ENCODE peak calls at places on chromosomes 3 and 15, in five cellular contexts. S is sigmoid colon, V is breast epithelium, K is GM12878, Y is K562. I is an unnamed sample.
A peak's percentile ranks its signal among the peaks of the same experiment; 100 is the strongest.

GRCh38 chr3:131081224-131081623 is 54.5 kb downstream of the NEK11 start:
- DNase-seq in S (no peak), V (no peak), K (no peak), Y (no peak), I (no peak)

GRCh38 chr3:38168151-38168987 is 3.0 kb downstream of the OXSR1 start:
- DNase-seq in S (no peak), V (no peak), K (no peak), Y (no peak), I (no peak)

GRCh38 chr3:13495921-13496723 is 16.0 kb downstream of the HDAC11 start:
- DNase-seq in S (peak; percentile 92), V (peak; percentile 77), K (peak; percentile 17), Y (peak; percentile 79), I (peak; percentile 84)

GRCh38 chr3:159929181-159929893 is 59.3 kb upstream of the IL12A start:
- DNase-seq in S (no peak), V (no peak), K (no peak), Y (no peak), I (no peak)

GRCh38 chr3:119323401-119324107 is 29.4 kb downstream of the ARHGAP31 start:
- DNase-seq in S (no peak), V (no peak), K (no peak), Y (no peak), I (no peak)

GRCh38 chr3:55202320-55202719 is 274.5 kb upstream of the LRTM1 start:
- DNase-seq in S (no peak), V (no peak), K (no peak), Y (no peak), I (no peak)

GRCh38 chr15:97968380-97968779 is 7.9 kb downstream of the ARRDC4 start:
- DNase-seq in S (no peak), V (no peak), K (no peak), Y (no peak), I (no peak)

GRCh38 chr15:73225358-73226015 is 143.3 kb downstream of the HCN4 start:
- DNase-seq in S (no peak), V (no peak), K (no peak), Y (peak; percentile 32), I (no peak)

GRCh38 chr3:2643606-2644005 is 466.6 kb downstream of the IL5RA start:
- DNase-seq in S (no peak), V (no peak), K (no peak), Y (no peak), I (no peak)

GRCh38 chr3:20984594-20985207 is 766.3 kb downstream of the ZNF385D start:
- DNase-seq in S (no peak), V (no peak), K (no peak), Y (no peak), I (no peak)

GRCh38 chr15:52186651-52187486 is 4.3 kb downstream of the GNB5 start:
- DNase-seq in S (no peak), V (no peak), K (no peak), Y (no peak), I (no peak)

GRCh38 chr3:107810195-107811071 is 280.4 kb downstream of the CD47 start:
- DNase-seq in S (no peak), V (no peak), K (peak; percentile 8), Y (no peak), I (no peak)

GRCh38 chr3:9247361-9248231 is 1.9 kb downstream of the SRGAP3 start:
- DNase-seq in S (no peak), V (no peak), K (no peak), Y (no peak), I (no peak)

GRCh38 chr15:75640483-75641175 is 605 bp upstream of the IMP3 start:
- DNase-seq in S (no peak), V (no peak), K (peak; percentile 52), Y (no peak), I (no peak)

GRCh38 chr15:63134245-63134644 is 12.6 kb downstream of the LACTB start:
- DNase-seq in S (no peak), V (no peak), K (no peak), Y (no peak), I (no peak)

GRCh38 chr15:72339777-72340177 is 19.8 kb upstream of the CELF6 start:
- DNase-seq in S (no peak), V (no peak), K (no peak), Y (no peak), I (no peak)

GRCh38 chr3:98560911-98561310 is 29.1 kb downstream of the GPR15 start:
- DNase-seq in S (no peak), V (no peak), K (no peak), Y (no peak), I (no peak)

GRCh38 chr3:62445267-62445666 is 71.9 kb upstream of the FEZF2 start:
- DNase-seq in S (no peak), V (no peak), K (peak; percentile 2), Y (no peak), I (no peak)

GRCh38 chr3:125683067-125683844 is 88.0 kb upstream of the OSBPL11 start:
- DNase-seq in S (peak; percentile 94), V (no peak), K (no peak), Y (no peak), I (peak; percentile 43)

GRCh38 chr3:18223591-18224338 is 201.4 kb downstream of the SATB1 start:
- DNase-seq in S (no peak), V (no peak), K (peak; percentile 55), Y (no peak), I (no peak)

GRCh38 chr15:69424748-69425413 is 10.7 kb downstream of the KIF23 start:
- DNase-seq in S (no peak), V (no peak), K (no peak), Y (no peak), I (no peak)

GRCh38 chr15:47661661-47662180 is 55.6 kb upstream of the SEMA6D start:
- DNase-seq in S (no peak), V (no peak), K (no peak), Y (no peak), I (no peak)

GRCh38 chr3:121111914-121112612 is 204.1 kb downstream of the STXBP5L start:
- DNase-seq in S (no peak), V (no peak), K (no peak), Y (no peak), I (no peak)

GRCh38 chr15:73947651-73948050 is 21.4 kb downstream of the LOXL1 start:
- DNase-seq in S (no peak), V (no peak), K (no peak), Y (no peak), I (no peak)

GRCh38 chr15:74733269-74733668 is 7.9 kb upstream of the CYP1A1 start:
- DNase-seq in S (peak; percentile 19), V (no peak), K (no peak), Y (no peak), I (no peak)

GRCh38 chr3:58994746-58995330 is 55.0 kb downstream of the CFAP20DC start:
- DNase-seq in S (no peak), V (no peak), K (peak; percentile 23), Y (peak; percentile 12), I (peak; percentile 21)

GRCh38 chr3:76310661-76311060 is 525.3 kb upstream of the ZNF717 start:
- DNase-seq in S (no peak), V (no peak), K (no peak), Y (no peak), I (no peak)

GRCh38 chr15:67903708-67904107 is 63.9 kb upstream of the RNU6-1 start:
- DNase-seq in S (no peak), V (no peak), K (no peak), Y (no peak), I (no peak)

GRCh38 chr15:90982135-90982534 is 12.2 kb downstream of the PRC1 start:
- DNase-seq in S (no peak), V (no peak), K (no peak), Y (no peak), I (no peak)

GRCh38 chr3:74469713-74470112 is 144.7 kb downstream of the CNTN3 start:
- DNase-seq in S (no peak), V (no peak), K (no peak), Y (no peak), I (no peak)

GRCh38 chr3:74465652-74466415 is 148.6 kb downstream of the CNTN3 start:
- DNase-seq in S (no peak), V (no peak), K (no peak), Y (no peak), I (no peak)

GRCh38 chr3:74463515-74463914 is 150.9 kb downstream of the CNTN3 start:
- DNase-seq in S (no peak), V (no peak), K (no peak), Y (no peak), I (no peak)

GRCh38 chr3:74470313-74470712 is 144.1 kb downstream of the CNTN3 start:
- DNase-seq in S (no peak), V (no peak), K (no peak), Y (no peak), I (no peak)

DNA sequence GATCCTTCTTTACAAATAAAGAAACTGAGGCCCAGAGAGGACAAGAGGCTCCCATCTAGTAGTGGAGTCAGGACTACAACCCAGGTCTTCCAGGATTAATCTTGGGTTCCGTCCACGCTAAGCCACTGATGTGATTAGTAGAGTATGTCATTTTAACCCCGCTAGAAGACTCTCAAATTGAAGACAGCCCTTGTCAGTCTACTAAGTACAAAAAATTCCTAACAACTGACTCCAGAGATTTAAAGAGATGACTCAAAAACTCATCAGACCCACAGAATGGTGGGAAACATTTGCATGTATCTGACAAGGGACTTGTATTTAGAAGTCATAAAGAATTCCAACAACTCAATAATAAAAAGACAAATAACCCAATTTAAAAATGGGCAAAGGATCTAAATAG is 145.3 kb downstream of the CNTN3 start:
- DNase-seq in S (no peak), V (no peak), K (no peak), Y (no peak), I (no peak)
- TF ChIP-seq POLR2AphosphoS5 in S (no peak), V (no peak), K (no peak), Y (no peak), I (no peak)

GRCh38 chr3:149134560-149134959 is 5.1 kb downstream of the HPS3 start:
- DNase-seq in S (no peak), V (no peak), K (no peak), Y (no peak), I (no peak)
- TF ChIP-seq POLR2AphosphoS5 in S (no peak), V (no peak), K (no peak), Y (no peak), I (no peak)

DNA sequence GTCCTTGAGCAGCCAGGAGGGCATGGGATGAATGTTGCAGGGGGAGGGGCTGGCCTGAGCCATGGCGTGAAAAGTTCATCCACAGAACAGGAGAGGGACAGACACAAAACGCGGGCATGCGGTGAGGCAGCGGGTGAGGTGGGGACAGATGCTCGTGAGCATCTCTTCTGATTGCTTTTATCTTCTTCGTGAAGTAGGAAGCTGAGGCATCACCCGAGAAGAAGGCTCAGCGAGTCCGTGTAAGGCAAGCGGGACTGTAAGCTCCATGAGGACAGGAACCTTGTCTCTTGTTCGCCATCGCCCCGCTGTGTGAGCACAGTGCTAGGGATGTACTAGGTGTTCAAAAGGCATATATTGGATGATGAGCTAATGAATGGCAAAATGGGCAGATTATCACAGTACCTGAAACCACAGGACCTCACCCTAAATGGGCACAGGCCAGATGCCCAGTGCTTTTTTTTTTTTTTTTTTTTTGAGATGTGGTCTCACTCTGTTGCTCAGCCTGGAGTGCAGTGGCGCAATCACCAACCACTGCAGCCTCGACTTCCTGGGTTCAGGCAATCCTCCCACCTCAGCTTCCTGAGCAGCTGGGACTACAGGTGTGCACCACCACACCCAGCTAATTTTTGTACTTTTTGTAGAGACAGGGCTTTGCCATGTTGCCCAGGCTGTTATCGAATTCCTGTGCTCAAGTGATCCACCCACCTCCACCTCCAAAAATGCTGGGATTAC is 46.8 kb downstream of the CPN2 start:
- DNase-seq in S (peak; percentile 54), V (no peak), K (no peak), Y (no peak), I (no peak)
- TF ChIP-seq POLR2AphosphoS5 in S (no peak), V (no peak), K (no peak), Y (no peak), I (no peak)

GRCh38 chr3:153051427-153052095 is 110.5 kb upstream of the RAP2B start:
- DNase-seq in S (no peak), V (no peak), K (no peak), Y (peak; percentile 70), I (no peak)
- TF ChIP-seq POLR2AphosphoS5 in S (no peak), V (no peak), K (no peak), Y (peak; percentile 41), I (no peak)

GRCh38 chr3:43363621-43364266 is 77.4 kb downstream of the SNRK start:
- DNase-seq in S (peak; percentile 84), V (no peak), K (no peak), Y (no peak), I (no peak)
- TF ChIP-seq POLR2AphosphoS5 in S (peak; percentile 60), V (no peak), K (no peak), Y (no peak), I (no peak)